ENCODE peak calls at places on chromosomes 2 and 18, in eight cellular contexts. V is activated T-helper 1 cell treated with Interleukin-2 at 50 U/mL for 16 hours; E is D341Med; F is stimulated activated naive CD4-positive, alpha-beta T cell; U is activated CD8-positive, alpha-beta memory T cell treated with anti-CD3 and anti-CD28 coated beads for 4 hours; X is upper lobe of right lung; D is BE2C; W is glutamatergic neuron. Q is an unnamed sample.

GRCh38 chr2:165793779-165794519 is at the start of gene GALNT3:
- DNase-seq in V (peak), E (peak), F (no peak), U (no peak), X (peak), D (no peak), W (peak), Q (no peak)

GRCh38 chr2:109685453-109685852 is 71.3 kb downstream of the SOWAHC start:
- DNase-seq in V (no peak), E (no peak), F (no peak), U (no peak), X (peak), D (no peak), W (no peak), Q (no peak)

GRCh38 chr2:224268441-224268840 is 133.5 kb downstream of the FAM124B start:
- DNase-seq in V (no peak), E (no peak), F (no peak), U (no peak), X (no peak), D (no peak), W (no peak), Q (no peak)

GRCh38 chr18:60684843-60685513 is 312.4 kb upstream of the MC4R start:
- DNase-seq in V (no peak), E (no peak), F (no peak), U (no peak), X (no peak), D (no peak), W (no peak), Q (no peak)

GRCh38 chr18:9850297-9850696 is 35.5 kb upstream of the TXNDC2 start:
- DNase-seq in V (no peak), E (no peak), F (no peak), U (no peak), X (no peak), D (no peak), W (no peak), Q (no peak)

GRCh38 chr18:51537487-51537886 is 340.0 kb upstream of the MEX3C start:
- DNase-seq in V (no peak), E (peak), F (no peak), U (no peak), X (no peak), D (peak), W (peak), Q (no peak)

GRCh38 chr18:32974421-32975165 is 201.8 kb upstream of the KLHL14 start:
- DNase-seq in V (no peak), E (peak), F (no peak), U (no peak), X (no peak), D (no peak), W (no peak), Q (no peak)

GRCh38 chr2:101578671-101579070 is 103.8 kb upstream of the RFX8 start:
- DNase-seq in V (no peak), E (no peak), F (no peak), U (no peak), X (no peak), D (no peak), W (no peak), Q (no peak)

GRCh38 chr2:30631051-30631671 is 176.1 kb downstream of the CAPN13 start:
- DNase-seq in V (no peak), E (no peak), F (no peak), U (no peak), X (no peak), D (no peak), W (no peak), Q (no peak)

GRCh38 chr2:239587311-239587731 is 186.5 kb upstream of the HDAC4 start:
- DNase-seq in V (no peak), E (no peak), F (no peak), U (no peak), X (no peak), D (no peak), W (peak), Q (no peak)

GRCh38 chr18:70280007-70280925 is 8.6 kb upstream of the SOCS6 start:
- DNase-seq in V (no peak), E (no peak), F (no peak), U (no peak), X (no peak), D (no peak), W (no peak), Q (no peak)

GRCh38 chr2:176490061-176490861 is 221.0 kb downstream of the MTX2 start:
- DNase-seq in V (no peak), E (no peak), F (no peak), U (no peak), X (no peak), D (no peak), W (peak), Q (no peak)

GRCh38 chr2:170891893-170892292 is 37.2 kb upstream of the GORASP2 start:
- DNase-seq in V (no peak), E (no peak), F (no peak), U (no peak), X (no peak), D (no peak), W (no peak), Q (no peak)

GRCh38 chr18:11040823-11041712 is 108.3 kb downstream of the PIEZO2 start:
- DNase-seq in V (no peak), E (peak), F (no peak), U (no peak), X (no peak), D (peak), W (peak), Q (no peak)

GRCh38 chr2:121530210-121530562 is 494 bp upstream of the RNU4ATAC start:
- DNase-seq in V (no peak), E (peak), F (peak), U (no peak), X (peak), D (peak), W (peak), Q (no peak)

GRCh38 chr2:47236503-47237215 is 81.6 kb upstream of the STPG4 start:
- DNase-seq in V (no peak), E (no peak), F (no peak), U (no peak), X (no peak), D (no peak), W (no peak), Q (no peak)

GRCh38 chr2:65040414-65041261 is 15.6 kb upstream of the CEP68 start:
- DNase-seq in V (peak), E (peak), F (peak), U (peak), X (peak), D (peak), W (peak), Q (peak)

GRCh38 chr18:28823506-28824182 is 646.7 kb upstream of the CDH2 start:
- DNase-seq in V (no peak), E (no peak), F (no peak), U (no peak), X (no peak), D (no peak), W (no peak), Q (no peak)

GRCh38 chr2:166125557-166125956 is 2.3 kb downstream of the SCN1A start:
- DNase-seq in V (no peak), E (no peak), F (no peak), U (no peak), X (no peak), D (no peak), W (no peak), Q (no peak)